ENCODE peak calls at places on chromosomes 11 and 22, in seven cellular contexts. K is GM12864; J is NCI-H1092 treated with DMSO at 0.1 percent for 48 hours; O is skeletal muscle cell; T is PC-3; D is stimulated activated CD4-positive, alpha-beta T cell treated with anti-CD3 and anti-CD28 coated beads, Interleukin-4, amount 100 ng/mL, for 1 hour; E is cardiac fibroblast. Q is an unnamed sample.

GRCh38 chr22:48925450-48925849 is 902.2 kb downstream of the BRD1 start:
- DNase-seq in K (no peak), D (no peak), E (no peak), T (no peak), O (no peak), J (no peak), Q (no peak)

GRCh38 chr11:58788355-58789023 is 56.0 kb downstream of the GLYATL2 start:
- DNase-seq in D (peak; percentile 14), O (peak; percentile 5), T (peak; percentile 91), E (peak; percentile 55), K (peak; percentile 21), J (peak; percentile 74), Q (no peak)

GRCh38 chr11:133934599-133935550 is 21.9 kb downstream of the IGSF9B start:
- DNase-seq in O (no peak), E (peak; percentile 91), D (no peak), T (peak; percentile 68), K (no peak), J (no peak), Q (no peak)

GRCh38 chr22:39021552-39022250 is 774 bp downstream of the APOBEC3D start:
- DNase-seq in O (no peak), J (no peak), T (no peak), K (no peak), D (no peak), E (no peak), Q (no peak)

GRCh38 chr11:124754309-124754708 is 2.3 kb upstream of the VSIG2 start:
- DNase-seq in O (no peak), D (no peak), K (no peak), T (peak; percentile 51), J (no peak), E (no peak), Q (no peak)

GRCh38 chr11:21289686-21290085 is 620.3 kb downstream of the NELL1 start:
- DNase-seq in T (no peak), K (no peak), D (no peak), E (no peak), O (no peak), J (no peak), Q (no peak)

GRCh38 chr22:23248583-23248982 is 68.3 kb downstream of the BCR start:
- DNase-seq in K (no peak), O (no peak), D (no peak), E (peak; percentile 42), T (peak; percentile 68), J (peak; percentile 67), Q (no peak)

GRCh38 chr11:67628710-67629385 is 889 bp downstream of the NUDT8 start:
- DNase-seq in T (no peak), J (no peak), O (no peak), K (no peak), E (no peak), D (no peak), Q (no peak)

GRCh38 chr22:31958625-31959239 is 14.4 kb downstream of the YWHAH start:
- DNase-seq in O (no peak), T (no peak), J (no peak), D (no peak), K (no peak), E (no peak), Q (no peak)

GRCh38 chr11:58784995-58785394 is 53.3 kb upstream of the GLYAT start:
- DNase-seq in J (no peak), D (no peak), K (no peak), O (no peak), E (no peak), T (no peak), Q (no peak)

GRCh38 chr11:93198221-93198650 is 445 bp upstream of the SLC36A4 start:
- DNase-seq in T (peak; percentile 55), J (peak; percentile 77), K (no peak), D (no peak), E (no peak), O (peak; percentile 6), Q (peak; percentile 3)

GRCh38 chr11:71486320-71486719 is 33.3 kb downstream of the NADSYN1 start:
- DNase-seq in O (no peak), J (no peak), K (no peak), T (no peak), E (no peak), D (no peak), Q (no peak)

GRCh38 chr22:28072066-28072465 is 153.0 kb upstream of the PITPNB start:
- DNase-seq in T (peak; percentile 9), J (no peak), D (no peak), O (no peak), K (no peak), E (no peak), Q (no peak)

Q was measured in GM04503.